ENCODE peak calls at places on chromosome 17, in five cellular contexts. A is IMR-90, P is stomach, G is hepatocyte, J is esophagus squamous epithelium. S is an unnamed sample. For H3K27me3, the result is how much of the 10 kb centered on the place peaks cover.

GRCh38 chr17:28711723-28712036 is at the start of gene PROCA1:
- DNase-seq in J (no peak), G (peak), A (no peak), P (no peak), S (no peak)

GRCh38 chr17:34301986-34302385 is 16.4 kb downstream of the CCL11 start:
- DNase-seq in G (no peak), J (no peak), A (peak), P (no peak), S (no peak)

GRCh38 chr17:76869878-76870714 is 1.9 kb downstream of the MGAT5B start:
- DNase-seq in A (peak), J (no peak), G (peak), P (no peak), S (no peak)

GRCh38 chr17:77836557-77837041 is 121.9 kb upstream of the TNRC6C start:
- DNase-seq in J (no peak), G (no peak), A (peak), P (no peak), S (no peak)

GRCh38 chr17:64202683-64203430 is 60.2 kb downstream of the TEX2 start:
- DNase-seq in P (no peak), A (peak), J (no peak), G (no peak), S (peak)

GRCh38 chr17:55264640-55265298 is at the start of gene HLF:
- DNase-seq in P (peak), A (peak), G (peak), J (no peak), S (peak)

GRCh38 chr17:31544186-31544585 is 152.7 kb downstream of the RAB11FIP4 start:
- DNase-seq in P (no peak), J (no peak), A (no peak), G (no peak), S (no peak)

GRCh38 chr17:28396635-28397239 is 9.3 kb downstream of the SLC46A1 start:
- DNase-seq in J (no peak), A (no peak), G (no peak), P (no peak), S (no peak)

GRCh38 chr17:348692-349425 is 3.7 kb downstream of the RPH3AL start:
- DNase-seq in G (no peak), J (no peak), P (peak), A (no peak), S (no peak)

GRCh38 chr17:7281953-7282751 is 634 bp downstream of the SLC2A4 start:
- DNase-seq in G (peak), J (no peak), A (no peak), P (no peak), S (no peak)

GRCh38 chr17:69523252-69523861 is 108.9 kb downstream of the MAP2K6 start:
- DNase-seq in G (peak), P (no peak), J (no peak), A (peak), S (peak)

GRCh38 chr17:10875984-10876555 is 38.2 kb upstream of the PIRT start:
- DNase-seq in P (peak), J (no peak), A (peak), G (peak), S (peak)

GRCh38 chr17:30274887-30275286 is 16.9 kb downstream of the BLMH start:
- DNase-seq in A (no peak), J (no peak), G (no peak), P (no peak), S (no peak)

GRCh38 chr17:83004791-83005380 is 74.5 kb upstream of the METRNL start:
- DNase-seq in P (no peak), G (no peak), A (no peak), J (no peak), S (no peak)

GRCh38 chr17:27499451-27500265 is 43.4 kb downstream of the KSR1 start:
- DNase-seq in A (no peak), P (no peak), J (no peak), G (no peak), S (no peak)

GRCh38 chr17:70523407-70523806 is 354.1 kb downstream of the KCNJ2 start:
- DNase-seq in J (no peak), A (no peak), G (no peak), P (no peak), S (no peak)

GRCh38 chr17:78357177-78357586 is 2.7 kb downstream of the SOCS3 start:
- DNase-seq in G (no peak), J (no peak), P (no peak), A (peak), S (peak)

GRCh38 chr17:32936894-32937500 is 9.0 kb downstream of the TMEM98 start:
- DNase-seq in A (peak), J (no peak), P (peak), G (peak), S (peak)

GRCh38 chr17:40499551-40500189 is 1.8 kb downstream of the TNS4 start:
- DNase-seq in J (no peak), P (peak), A (peak), G (peak), S (no peak)

GRCh38 chr17:43410557-43411368 is 12.0 kb downstream of the ARL4D start:
- DNase-seq in P (no peak), A (no peak), G (no peak), J (no peak), S (no peak)

GRCh38 chr17:81256616-81257015 is 17.5 kb downstream of the NDUFAF8 start:
- DNase-seq in J (no peak), P (no peak), G (no peak), A (peak), S (no peak)

DNA sequence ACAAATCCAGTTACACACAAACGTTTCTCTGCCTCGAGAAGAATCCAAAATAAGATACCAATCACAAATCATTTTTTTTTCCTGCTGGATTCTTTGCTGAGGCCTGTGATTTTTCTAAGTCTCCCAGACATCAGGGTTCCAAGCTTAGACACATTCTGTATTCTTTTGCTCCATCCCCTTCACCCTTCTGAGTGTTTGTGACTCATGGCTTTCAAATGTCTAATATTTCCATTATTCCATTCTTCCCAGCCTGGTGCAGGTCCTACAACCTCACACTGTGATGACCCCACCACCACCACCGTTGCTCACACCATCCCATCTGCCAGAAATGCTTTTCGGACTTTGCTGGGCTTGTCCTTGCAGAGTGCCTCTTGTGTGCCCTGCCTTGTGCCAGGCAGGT is 480.1 kb downstream of the SOX9 start:
- DNase-seq in J (no peak), P (no peak), A (peak), G (no peak), S (no peak)
- H3K27ac ChIP-seq in J (no peak), P (no peak), A (no peak), G (no peak), S (no peak)

DNA sequence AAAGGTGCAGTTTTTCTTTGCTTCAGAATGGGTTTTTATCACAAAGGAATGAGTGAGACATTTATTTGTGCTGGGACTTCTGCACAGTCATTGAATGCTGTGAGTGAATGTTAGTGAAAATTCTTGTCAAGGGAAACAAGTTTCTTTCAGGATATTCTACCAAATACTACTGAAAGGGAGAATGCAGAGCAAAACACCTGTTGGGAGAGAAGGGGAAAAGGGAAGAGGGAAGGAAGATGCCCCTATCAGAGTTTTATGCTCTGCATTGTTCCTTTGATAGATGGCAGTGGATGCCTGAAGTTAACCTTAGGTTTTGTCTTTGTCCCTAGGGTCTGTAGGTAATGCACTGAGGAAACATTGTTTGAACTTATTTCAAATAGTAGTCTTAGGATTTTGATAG is 3.1 kb downstream of the GGNBP2 start:
- DNase-seq in G (no peak), J (no peak), A (no peak), P (no peak), S (no peak)
- H3K27me3 ChIP-seq in G (under half), J (under half), A (under half), P (under half), S (under half)

GRCh38 chr17:38703742-38704644 is 1.1 kb upstream of the MLLT6 start:
- DNase-seq in A (no peak), J (peak), G (peak), P (peak), S (no peak)
- TF ChIP-seq CTCF in A (no peak), J (no peak), G (no peak), P (no peak), S (no peak)

DNA sequence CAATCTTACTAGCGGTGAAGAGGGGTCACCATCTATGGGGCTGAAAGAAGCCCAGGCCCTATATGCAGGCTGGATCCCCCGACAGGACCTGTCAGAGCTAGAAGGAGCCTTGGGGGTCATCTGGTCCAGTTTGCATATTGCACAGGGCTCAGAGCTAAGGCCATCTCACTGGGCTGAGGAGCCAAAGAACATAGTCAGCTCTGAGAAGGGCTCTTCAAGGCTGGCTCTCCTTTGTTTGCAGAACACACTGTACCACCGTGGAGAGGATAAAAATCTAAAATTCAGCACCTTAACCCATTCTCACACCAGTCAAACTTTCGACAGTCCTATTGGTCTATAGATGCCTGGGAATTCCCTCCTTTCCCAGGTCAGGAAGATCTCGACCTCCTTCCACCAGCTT is 24.2 kb downstream of the WNT3 start:
- DNase-seq in A (no peak), P (no peak), J (no peak), G (no peak), S (no peak)
- H3K27ac ChIP-seq in A (no peak), P (no peak), J (no peak), G (no peak), S (no peak)

S was measured in dorsolateral prefrontal cortex.